ENCODE peak calls at places on chromosomes 1 and 21, in ten cellular contexts. One of them, this sample, is unnamed. For H3K9me3, H3K4me1 and H3K36me3, the result is how much of the 10 kb centered on the place peaks cover.

GRCh38 chr1:186502087-186502486 is 41.2 kb upstream of the PDC start:
- DNase-seq in adipocyte: peak
- DNase-seq in prostate gland: no peak
- DNase-seq in HAP-1: no peak
- DNase-seq in OCI-LY7: no peak
- DNase-seq in mammary epithelial cell: no peak
- DNase-seq in adrenal gland: no peak
- DNase-seq in H1: no peak
- DNase-seq in neuronal stem cell: no peak
- DNase-seq in left ventricle myocardium inferior: no peak
- DNase-seq in this sample: no peak

GRCh38 chr1:47569681-47570470 is 132.0 kb downstream of the FOXD2 start:
- DNase-seq in adrenal gland: peak
- DNase-seq in OCI-LY7: no peak
- DNase-seq in prostate gland: peak
- DNase-seq in HAP-1: no peak
- DNase-seq in neuronal stem cell: no peak
- DNase-seq in adipocyte: peak
- DNase-seq in H1: no peak
- DNase-seq in left ventricle myocardium inferior: no peak
- DNase-seq in mammary epithelial cell: peak
- DNase-seq in this sample: peak

GRCh38 chr21:42081931-42082381 is 10.8 kb downstream of the UMODL1 start:
- DNase-seq in OCI-LY7: no peak
- DNase-seq in prostate gland: no peak
- DNase-seq in neuronal stem cell: no peak
- DNase-seq in adrenal gland: peak
- DNase-seq in mammary epithelial cell: no peak
- DNase-seq in adipocyte: no peak
- DNase-seq in HAP-1: no peak
- DNase-seq in H1: no peak
- DNase-seq in left ventricle myocardium inferior: no peak
- DNase-seq in this sample: no peak

GRCh38 chr1:20223659-20224058 is 37.3 kb upstream of the PLA2G2C start:
- DNase-seq in adrenal gland: peak
- DNase-seq in HAP-1: no peak
- DNase-seq in adipocyte: no peak
- DNase-seq in prostate gland: no peak
- DNase-seq in neuronal stem cell: no peak
- DNase-seq in mammary epithelial cell: no peak
- DNase-seq in OCI-LY7: no peak
- DNase-seq in H1: no peak
- DNase-seq in left ventricle myocardium inferior: no peak
- DNase-seq in this sample: no peak

GRCh38 chr1:116741781-116742565 is 12.3 kb upstream of the CD2 start:
- DNase-seq in adrenal gland: peak
- DNase-seq in HAP-1: no peak
- DNase-seq in H1: no peak
- DNase-seq in mammary epithelial cell: no peak
- DNase-seq in adipocyte: no peak
- DNase-seq in left ventricle myocardium inferior: no peak
- DNase-seq in prostate gland: no peak
- DNase-seq in neuronal stem cell: no peak
- DNase-seq in OCI-LY7: no peak
- DNase-seq in this sample: no peak

GRCh38 chr1:97730271-97730670 is 190.6 kb downstream of the DPYD start:
- DNase-seq in adrenal gland: no peak
- DNase-seq in neuronal stem cell: no peak
- DNase-seq in adipocyte: no peak
- DNase-seq in OCI-LY7: no peak
- DNase-seq in HAP-1: no peak
- DNase-seq in H1: no peak
- DNase-seq in left ventricle myocardium inferior: no peak
- DNase-seq in prostate gland: no peak
- DNase-seq in mammary epithelial cell: no peak
- DNase-seq in this sample: no peak

GRCh38 chr1:198929111-198929604 is 290.3 kb downstream of the PTPRC start:
- DNase-seq in prostate gland: no peak
- DNase-seq in OCI-LY7: no peak
- DNase-seq in HAP-1: no peak
- DNase-seq in mammary epithelial cell: no peak
- DNase-seq in neuronal stem cell: no peak
- DNase-seq in left ventricle myocardium inferior: no peak
- DNase-seq in H1: no peak
- DNase-seq in adrenal gland: no peak
- DNase-seq in adipocyte: no peak
- DNase-seq in this sample: no peak

GRCh38 chr1:38608202-38608864 is 251.2 kb downstream of the RRAGC start:
- DNase-seq in HAP-1: peak
- DNase-seq in adipocyte: peak
- DNase-seq in neuronal stem cell: peak
- DNase-seq in H1: peak
- DNase-seq in OCI-LY7: peak
- DNase-seq in mammary epithelial cell: no peak
- DNase-seq in left ventricle myocardium inferior: no peak
- DNase-seq in prostate gland: no peak
- DNase-seq in adrenal gland: no peak
- DNase-seq in this sample: no peak

GRCh38 chr1:220889333-220889732 is 10.1 kb downstream of the HLX start:
- DNase-seq in prostate gland: no peak
- DNase-seq in H1: no peak
- DNase-seq in OCI-LY7: no peak
- DNase-seq in mammary epithelial cell: no peak
- DNase-seq in left ventricle myocardium inferior: no peak
- DNase-seq in HAP-1: no peak
- DNase-seq in neuronal stem cell: no peak
- DNase-seq in adipocyte: no peak
- DNase-seq in adrenal gland: no peak
- DNase-seq in this sample: no peak

GRCh38 chr1:225933072-225933471 is 7.9 kb downstream of the LEFTY2 start:
- DNase-seq in prostate gland: no peak
- DNase-seq in OCI-LY7: no peak
- DNase-seq in H1: no peak
- DNase-seq in neuronal stem cell: no peak
- DNase-seq in left ventricle myocardium inferior: no peak
- DNase-seq in mammary epithelial cell: peak
- DNase-seq in adipocyte: peak
- DNase-seq in adrenal gland: no peak
- DNase-seq in HAP-1: no peak
- DNase-seq in this sample: no peak

DNA sequence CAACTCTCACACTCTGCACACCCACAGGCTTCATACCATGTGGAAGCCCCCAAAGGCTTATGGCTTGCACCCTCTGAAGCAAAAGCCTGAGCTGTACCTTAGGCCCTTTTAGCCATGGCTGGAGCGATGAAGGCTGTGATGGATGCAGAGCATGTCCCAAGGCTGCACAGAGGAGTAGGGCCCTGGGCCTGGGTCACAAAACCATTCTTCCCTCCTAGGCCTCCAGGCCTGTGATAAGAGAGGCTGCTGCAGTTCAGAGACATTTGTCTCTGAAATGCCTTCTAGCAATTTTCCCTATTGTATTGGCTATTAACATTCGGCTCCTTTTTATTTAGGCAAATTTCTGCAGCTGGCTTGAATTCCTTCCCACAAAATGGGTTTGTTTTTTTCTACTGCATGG is 1707.7 kb downstream of the MRPL39 start:
- DNase-seq in prostate gland: no peak
- DNase-seq in H1: no peak
- DNase-seq in left ventricle myocardium inferior: no peak
- DNase-seq in mammary epithelial cell: no peak
- DNase-seq in OCI-LY7: no peak
- DNase-seq in HAP-1: no peak
- DNase-seq in adipocyte: no peak
- DNase-seq in adrenal gland: no peak
- DNase-seq in neuronal stem cell: no peak
- DNase-seq in this sample: no peak
- H3K9me3 ChIP-seq in prostate gland: under half
- H3K9me3 ChIP-seq in H1: half or more
- H3K9me3 ChIP-seq in left ventricle myocardium inferior: under half
- H3K9me3 ChIP-seq in mammary epithelial cell: under half
- H3K9me3 ChIP-seq in OCI-LY7: under half
- H3K9me3 ChIP-seq in HAP-1: under half
- H3K9me3 ChIP-seq in adipocyte: under half
- H3K9me3 ChIP-seq in adrenal gland: under half
- H3K9me3 ChIP-seq in neuronal stem cell: under half
- H3K9me3 ChIP-seq in this sample: under half

GRCh38 chr1:33343539-33343938 is 22.6 kb upstream of the A3GALT2 start:
- DNase-seq in prostate gland: no peak
- DNase-seq in adipocyte: peak
- DNase-seq in HAP-1: no peak
- DNase-seq in H1: no peak
- DNase-seq in mammary epithelial cell: no peak
- DNase-seq in adrenal gland: no peak
- DNase-seq in OCI-LY7: no peak
- DNase-seq in neuronal stem cell: no peak
- DNase-seq in left ventricle myocardium inferior: no peak
- DNase-seq in this sample: no peak

GRCh38 chr1:33338495-33339211 is 17.8 kb upstream of the A3GALT2 start:
- DNase-seq in HAP-1: peak
- DNase-seq in adipocyte: peak
- DNase-seq in H1: no peak
- DNase-seq in mammary epithelial cell: peak
- DNase-seq in adrenal gland: peak
- DNase-seq in prostate gland: peak
- DNase-seq in neuronal stem cell: no peak
- DNase-seq in left ventricle myocardium inferior: peak
- DNase-seq in OCI-LY7: no peak
- DNase-seq in this sample: no peak

GRCh38 chr1:33339413-33339812 is 18.5 kb upstream of the A3GALT2 start:
- DNase-seq in OCI-LY7: no peak
- DNase-seq in mammary epithelial cell: no peak
- DNase-seq in HAP-1: no peak
- DNase-seq in prostate gland: no peak
- DNase-seq in adrenal gland: no peak
- DNase-seq in H1: no peak
- DNase-seq in adipocyte: peak
- DNase-seq in left ventricle myocardium inferior: no peak
- DNase-seq in neuronal stem cell: no peak
- DNase-seq in this sample: no peak

GRCh38 chr1:33342041-33342723 is 21.3 kb upstream of the A3GALT2 start:
- DNase-seq in OCI-LY7: peak
- DNase-seq in neuronal stem cell: peak
- DNase-seq in prostate gland: peak
- DNase-seq in mammary epithelial cell: peak
- DNase-seq in adrenal gland: peak
- DNase-seq in H1: peak
- DNase-seq in adipocyte: peak
- DNase-seq in HAP-1: peak
- DNase-seq in left ventricle myocardium inferior: peak
- DNase-seq in this sample: peak

DNA sequence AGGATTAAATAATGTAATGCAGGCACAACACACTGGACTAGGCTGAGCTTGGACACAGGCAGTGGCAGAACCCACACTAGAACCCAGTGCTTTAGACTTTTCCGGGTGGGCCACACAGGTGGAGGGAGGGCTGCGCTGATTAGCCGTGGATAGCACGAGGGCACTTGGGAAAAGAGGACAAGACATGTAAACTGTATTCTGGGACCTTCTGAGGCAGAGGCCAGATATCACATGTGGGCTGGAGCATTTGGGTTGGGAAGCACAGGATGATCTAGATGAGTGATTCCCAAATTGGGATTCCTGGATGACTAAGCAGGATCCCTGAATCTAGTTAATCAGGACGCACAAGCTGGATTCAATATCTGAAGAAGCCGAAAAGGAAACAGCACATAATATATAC is 20.3 kb upstream of the A3GALT2 start:
- DNase-seq in mammary epithelial cell: no peak
- DNase-seq in HAP-1: no peak
- DNase-seq in adrenal gland: no peak
- DNase-seq in prostate gland: no peak
- DNase-seq in left ventricle myocardium inferior: no peak
- DNase-seq in H1: no peak
- DNase-seq in OCI-LY7: no peak
- DNase-seq in adipocyte: no peak
- DNase-seq in neuronal stem cell: no peak
- DNase-seq in this sample: no peak
- H3K4me1 ChIP-seq in mammary epithelial cell: half or more
- H3K4me1 ChIP-seq in HAP-1: half or more
- H3K4me1 ChIP-seq in adrenal gland: half or more
- H3K4me1 ChIP-seq in prostate gland: under half
- H3K4me1 ChIP-seq in left ventricle myocardium inferior: half or more
- H3K4me1 ChIP-seq in H1: under half
- H3K4me1 ChIP-seq in OCI-LY7: under half
- H3K4me1 ChIP-seq in adipocyte: half or more
- H3K4me1 ChIP-seq in neuronal stem cell: half or more
- H3K4me1 ChIP-seq in this sample: half or more

GRCh38 chr1:35935989-35936388 is 5.1 kb downstream of the AGO3 start:
- DNase-seq in mammary epithelial cell: no peak
- DNase-seq in prostate gland: no peak
- DNase-seq in left ventricle myocardium inferior: no peak
- DNase-seq in H1: no peak
- DNase-seq in HAP-1: no peak
- DNase-seq in neuronal stem cell: no peak
- DNase-seq in adrenal gland: no peak
- DNase-seq in adipocyte: no peak
- DNase-seq in OCI-LY7: no peak
- DNase-seq in this sample: no peak
- H3K36me3 ChIP-seq in mammary epithelial cell: under half
- H3K36me3 ChIP-seq in prostate gland: under half
- H3K36me3 ChIP-seq in left ventricle myocardium inferior: under half
- H3K36me3 ChIP-seq in H1: under half
- H3K36me3 ChIP-seq in HAP-1: under half
- H3K36me3 ChIP-seq in neuronal stem cell: under half
- H3K36me3 ChIP-seq in adrenal gland: under half
- H3K36me3 ChIP-seq in adipocyte: under half
- H3K36me3 ChIP-seq in OCI-LY7: under half
- H3K36me3 ChIP-seq in this sample: under half

DNA sequence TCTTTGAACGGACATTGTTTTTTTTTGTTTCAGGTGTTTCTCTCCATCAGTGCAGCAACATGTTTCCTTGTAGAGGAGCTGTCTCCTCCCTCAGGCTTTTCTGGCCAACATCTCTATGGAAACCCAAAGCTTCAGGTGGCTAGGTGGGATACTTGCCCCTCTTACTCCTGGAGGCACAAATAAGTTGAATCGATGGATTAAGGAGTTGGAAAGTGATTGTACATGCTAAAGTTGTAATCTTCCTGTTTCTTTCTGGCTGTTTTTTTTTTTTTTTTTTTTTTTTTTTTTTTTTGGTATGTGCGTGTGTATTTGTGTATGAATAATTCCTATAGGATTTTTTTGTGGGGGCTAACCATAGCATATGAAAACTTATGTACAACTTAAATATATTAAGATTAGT is 10.6 kb downstream of the USP25 start:
- DNase-seq in neuronal stem cell: no peak
- DNase-seq in adrenal gland: no peak
- DNase-seq in HAP-1: no peak
- DNase-seq in H1: no peak
- DNase-seq in adipocyte: no peak
- DNase-seq in OCI-LY7: no peak
- DNase-seq in mammary epithelial cell: no peak
- DNase-seq in left ventricle myocardium inferior: no peak
- DNase-seq in prostate gland: no peak
- DNase-seq in this sample: no peak
- H3K9me3 ChIP-seq in neuronal stem cell: under half
- H3K9me3 ChIP-seq in adrenal gland: under half
- H3K9me3 ChIP-seq in HAP-1: under half
- H3K9me3 ChIP-seq in H1: under half
- H3K9me3 ChIP-seq in adipocyte: under half
- H3K9me3 ChIP-seq in OCI-LY7: under half
- H3K9me3 ChIP-seq in mammary epithelial cell: under half
- H3K9me3 ChIP-seq in left ventricle myocardium inferior: under half
- H3K9me3 ChIP-seq in prostate gland: under half
- H3K9me3 ChIP-seq in this sample: under half

This sample was measured in RWPE2.